ENCODE peak calls at places on chromosomes 4 and X, in four cellular contexts. M is A549, I is IMR-90, Z is SK-N-SH. B is an unnamed sample.

GRCh38 chr4:159105761-159106243 is 2.9 kb downstream of the RAPGEF2 start:
- DNase-seq in M (no peak), I (peak), Z (no peak), B (peak)

GRCh38 chr4:26342328-26343040 is 21.7 kb downstream of the RBPJ start:
- DNase-seq in M (no peak), I (peak), Z (no peak), B (peak)

GRCh38 chr4:97457253-97457652 is 686.0 kb downstream of the STPG2 start:
- DNase-seq in M (no peak), I (no peak), Z (no peak), B (no peak)

GRCh38 chrX:119240356-119240755 is 4.3 kb downstream of the PGRMC1 start:
- DNase-seq in M (no peak), I (peak), Z (no peak), B (no peak)

GRCh38 chrX:141185366-141185765 is 8.4 kb upstream of the LDOC1 start:
- DNase-seq in M (no peak), I (no peak), Z (no peak), B (no peak)

GRCh38 chr4:53431052-53431451 is 53.6 kb downstream of the FIP1L1 start:
- DNase-seq in M (no peak), I (no peak), Z (no peak), B (no peak)

GRCh38 chr4:7462509-7462971 is 27.8 kb upstream of the PSAPL1 start:
- DNase-seq in M (peak), I (peak), Z (peak), B (no peak)

GRCh38 chrX:94400488-94400887 is 726.5 kb downstream of the FAM133A start:
- DNase-seq in M (no peak), I (no peak), Z (no peak), B (no peak)

GRCh38 chr4:164154416-164154815 is 599.5 kb upstream of the SMIM31 start:
- DNase-seq in M (no peak), I (no peak), Z (no peak), B (no peak)

GRCh38 chrX:100368167-100368566 is 41.9 kb downstream of the PCDH19 start:
- DNase-seq in M (peak), I (peak), Z (peak), B (no peak)

GRCh38 chr4:165662341-165662740 is 210.7 kb upstream of the TLL1 start:
- DNase-seq in M (no peak), I (no peak), Z (no peak), B (no peak)

GRCh38 chrX:21691512-21692018 is 33.4 kb upstream of the KLHL34 start:
- DNase-seq in M (no peak), I (no peak), Z (no peak), B (no peak)

GRCh38 chrX:72316408-72317079 is 10.8 kb upstream of the CITED1 start:
- DNase-seq in M (no peak), I (no peak), Z (no peak), B (no peak)

GRCh38 chr4:76831475-76832390 is 66.2 kb downstream of the SOWAHB start:
- DNase-seq in M (no peak), I (peak), Z (no peak), B (no peak)

GRCh38 chrX:9708923-9709553 is 56.6 kb downstream of the GPR143 start:
- DNase-seq in M (peak), I (peak), Z (peak), B (peak)

GRCh38 chr4:15995826-15996225 is 32.9 kb upstream of the FGFBP2 start:
- DNase-seq in M (no peak), I (no peak), Z (no peak), B (no peak)

GRCh38 chr4:67704843-67705242 is 3.9 kb upstream of the UBA6 start:
- DNase-seq in M (no peak), I (no peak), Z (no peak), B (no peak)

GRCh38 chrX:119654112-119654531 is 38.8 kb downstream of the SEPTIN6 start:
- DNase-seq in M (no peak), I (peak), Z (peak), B (no peak)

GRCh38 chrX:100647095-100647494 is 3.1 kb downstream of the SRPX2 start:
- DNase-seq in M (no peak), I (no peak), Z (no peak), B (no peak)

GRCh38 chr4:168631241-168632151 is 134.6 kb downstream of the PALLD start:
- DNase-seq in M (peak), I (peak), Z (peak), B (no peak)

GRCh38 chr4:24991015-24991414 is 39.7 kb downstream of the LGI2 start:
- DNase-seq in M (no peak), I (peak), Z (no peak), B (no peak)

GRCh38 chr4:156939801-156940200 is 31.8 kb downstream of the PDGFC start:
- DNase-seq in M (no peak), I (no peak), Z (no peak), B (no peak)

GRCh38 chr4:30755306-30755705 is 35.1 kb downstream of the PCDH7 start:
- DNase-seq in M (no peak), I (no peak), Z (no peak), B (no peak)

GRCh38 chr4:5365071-5366008 is 314.1 kb downstream of the STK32B start:
- DNase-seq in M (peak), I (peak), Z (no peak), B (no peak)
- TF ChIP-seq RCOR1 in M (no peak), I (peak), Z (no peak), B (no peak)

DNA sequence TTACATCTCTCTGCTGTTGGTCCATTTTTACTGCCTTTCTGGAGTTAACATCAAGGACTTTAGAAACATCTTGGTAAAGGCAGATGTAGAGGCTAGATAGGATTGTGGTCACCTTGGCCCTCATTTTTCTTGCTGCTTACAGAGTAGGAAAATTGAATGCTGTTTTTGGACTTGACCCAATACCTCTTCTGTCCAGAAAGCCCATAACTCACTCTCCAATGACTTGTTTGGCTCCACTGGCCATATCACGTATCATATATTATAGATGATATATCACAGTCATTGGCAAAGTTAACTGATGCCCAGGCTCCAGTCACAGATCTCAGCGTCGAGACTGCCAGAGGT is 88.1 kb upstream of the PLAC1 start:
- DNase-seq in M (no peak), I (no peak), Z (no peak), B (no peak)
- TF ChIP-seq RAD21 in M (no peak), I (no peak), Z (no peak), B (no peak)

GRCh38 chrX:24426921-24427746 is 38.0 kb upstream of the PDK3 start:
- DNase-seq in M (no peak), I (no peak), Z (no peak), B (no peak)
- TF ChIP-seq RCOR1 in M (no peak), I (no peak), Z (no peak), B (no peak)

GRCh38 chr4:95300304-95300703 is 248.5 kb downstream of the UNC5C start:
- DNase-seq in M (no peak), I (no peak), Z (no peak), B (no peak)

DNA sequence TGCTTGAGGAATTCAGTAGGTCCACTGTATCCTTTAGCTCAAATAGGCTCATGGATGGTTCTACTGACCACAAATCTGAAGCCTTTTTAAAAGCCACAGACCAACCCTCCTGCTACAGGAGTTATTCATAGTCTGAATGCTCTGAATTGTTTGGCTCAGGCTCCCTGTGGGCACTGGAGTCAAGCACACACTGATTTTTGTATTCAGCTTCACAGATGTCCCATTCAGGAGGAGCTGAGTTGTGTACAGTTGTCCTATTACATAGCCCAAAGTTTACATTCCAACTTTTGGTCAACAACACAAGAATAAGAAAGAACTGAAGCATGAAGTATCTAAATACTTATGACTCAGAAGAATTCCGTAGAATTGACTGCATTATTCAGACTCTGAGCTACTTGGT is 243.9 kb downstream of the UNC5C start:
- DNase-seq in M (peak), I (peak), Z (no peak), B (no peak)
- TF ChIP-seq RAD21 in M (no peak), I (no peak), Z (no peak), B (no peak)

DNA sequence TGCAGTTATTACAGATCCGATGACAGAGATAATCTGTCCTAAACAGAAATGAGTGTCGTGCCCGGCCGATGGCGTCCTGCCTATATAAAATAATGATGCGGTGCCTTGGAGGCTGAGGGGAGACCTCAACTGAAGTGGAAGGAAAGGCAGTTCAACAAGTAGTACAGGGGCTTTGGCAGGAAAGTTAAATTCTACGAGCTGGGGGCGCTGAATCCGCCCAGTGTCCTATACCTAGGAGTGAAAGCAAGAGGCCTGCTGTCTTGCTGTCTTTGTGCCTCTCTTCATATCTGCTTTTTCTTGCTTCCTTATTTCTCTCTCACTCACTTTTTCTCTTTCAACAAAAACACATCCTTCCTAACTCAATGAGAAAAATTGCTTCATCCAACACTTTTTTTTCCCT is 82.2 kb upstream of the PRPS2 start:
- DNase-seq in M (no peak), I (no peak), Z (no peak), B (no peak)
- TF ChIP-seq RCOR1 in M (no peak), I (no peak), Z (no peak), B (no peak)

DNA sequence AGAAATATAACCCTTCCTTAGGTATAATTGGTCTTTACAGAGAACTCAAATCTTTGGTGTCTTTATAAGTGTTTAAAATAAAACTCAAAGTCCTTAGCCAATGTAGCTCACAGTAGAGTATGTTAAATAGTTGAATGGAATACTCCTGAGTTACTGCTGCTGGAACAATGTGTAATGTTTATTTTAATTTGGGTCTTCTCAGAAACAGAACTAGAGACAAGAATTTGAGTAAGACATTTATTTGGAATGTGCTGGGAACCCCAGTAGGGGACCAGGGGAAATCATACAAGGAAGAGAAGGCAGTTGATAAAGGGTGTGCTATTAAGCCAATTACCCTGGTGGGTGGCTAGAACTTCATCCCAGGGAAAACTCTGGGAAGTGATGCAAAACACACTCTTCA is 240.4 kb upstream of the LDB2 start:
- DNase-seq in M (no peak), I (peak), Z (no peak), B (no peak)
- TF ChIP-seq RAD21 in M (no peak), I (no peak), Z (no peak), B (no peak)

GRCh38 chr4:136706942-136707341 is 825.4 kb downstream of the PCDH18 start:
- DNase-seq in M (no peak), I (no peak), Z (no peak), B (no peak)
- TF ChIP-seq RCOR1 in M (no peak), I (no peak), Z (no peak), B (no peak)

GRCh38 chrX:133215747-133216146 is 2.4 kb downstream of the TFDP3 start:
- DNase-seq in M (peak), I (peak), Z (peak), B (peak)
- TF ChIP-seq RAD21 in M (no peak), I (no peak), Z (peak), B (peak)